ENCODE peak calls at places on chromosomes 4 and X, in eight cellular contexts. W is progenitor cell of endocrine pancreas, Z is tibial nerve, I is AG10803, Q is amygdala, H is endodermal cell, K is GM10248, N is MCF 10A. F is an unnamed sample.

GRCh38 chr4:130486186-130486585 is 1390.2 kb downstream of the C4orf33 start:
- DNase-seq in Z (no peak), I (no peak), N (peak; percentile 19), H (no peak), Q (no peak), W (no peak), K (no peak), F (no peak)

GRCh38 chr4:57080781-57081650 is 29.2 kb downstream of the IGFBP7 start:
- DNase-seq in W (no peak), Z (no peak), I (peak; percentile 96), Q (no peak), N (peak; percentile 85), H (no peak), K (no peak), F (no peak)

GRCh38 chr4:89657931-89658700 is 178.8 kb downstream of the SNCA start:
- DNase-seq in Z (no peak), K (no peak), I (peak; percentile 39), H (no peak), W (no peak), Q (no peak), N (peak; percentile 53), F (no peak)

GRCh38 chr4:119785963-119786362 is 157.4 kb upstream of the PDE5A start:
- DNase-seq in K (no peak), H (no peak), I (peak; percentile 22), Q (no peak), Z (no peak), W (no peak), N (peak; percentile 41), F (no peak)

GRCh38 chr4:108168672-108169562 is at the start of gene LEF1:
- DNase-seq in K (peak; percentile 71), W (peak; percentile 44), I (peak; percentile 9), Q (no peak), H (peak; percentile 89), N (peak; percentile 63), Z (peak; percentile 17), F (peak; percentile 83)

GRCh38 chr4:12924728-12925320 is 559.3 kb downstream of the RAB28 start:
- DNase-seq in N (no peak), W (no peak), I (no peak), K (no peak), Z (no peak), Q (no peak), H (no peak), F (no peak)

GRCh38 chr4:106659386-106659785 is 290.8 kb upstream of the GIMD1 start:
- DNase-seq in Z (no peak), N (peak; percentile 11), Q (no peak), I (peak; percentile 57), H (no peak), W (no peak), K (no peak), F (no peak)

GRCh38 chr4:3462321-3462789 is 751 bp upstream of the DOK7 start:
- DNase-seq in Q (no peak), Z (no peak), W (no peak), N (no peak), I (no peak), K (no peak), H (no peak), F (no peak)

GRCh38 chrX:105822138-105823091 is at the start of gene NRK:
- DNase-seq in Z (no peak), K (no peak), Q (no peak), H (peak; percentile 70), N (no peak), W (peak; percentile 10), I (no peak), F (no peak)

GRCh38 chr4:184808719-184809062 is 17.1 kb downstream of the ACSL1 start:
- DNase-seq in W (no peak), K (no peak), N (no peak), Z (no peak), H (no peak), I (no peak), Q (no peak), F (no peak)

GRCh38 chrX:138710866-138711331 is 618 bp downstream of the FGF13 start:
- DNase-seq in Q (no peak), Z (no peak), I (no peak), W (peak; percentile 35), N (no peak), K (no peak), H (peak; percentile 72), F (no peak)

GRCh38 chr4:71293705-71294104 is 45.1 kb upstream of the SLC4A4 start:
- DNase-seq in K (no peak), W (no peak), I (peak; percentile 53), Z (no peak), N (peak; percentile 49), Q (no peak), H (no peak), F (no peak)

GRCh38 chr4:138815811-138816210 is 199.8 kb upstream of the NOCT start:
- DNase-seq in N (no peak), H (no peak), W (no peak), Q (no peak), I (no peak), Z (no peak), K (no peak), F (no peak)

GRCh38 chr4:11537846-11538245 is 109.2 kb upstream of the HS3ST1 start:
- DNase-seq in I (no peak), Z (no peak), N (no peak), Q (no peak), H (no peak), K (no peak), W (no peak), F (no peak)

GRCh38 chr4:108644237-108644636 is 6.2 kb upstream of the OSTC start:
- DNase-seq in Q (no peak), K (no peak), N (no peak), W (no peak), H (no peak), I (peak; percentile 82), Z (no peak), F (no peak)

GRCh38 chr4:140239311-140239710 is 85.3 kb upstream of the MAML3 start:
- DNase-seq in N (no peak), Q (no peak), H (no peak), W (no peak), K (no peak), I (no peak), Z (no peak), F (no peak)

GRCh38 chr4:3634281-3635089 is 102.3 kb upstream of the LRPAP1 start:
- DNase-seq in Q (no peak), N (no peak), K (no peak), Z (no peak), I (no peak), W (no peak), H (no peak), F (no peak)

GRCh38 chr4:124933521-124933920 is 221.0 kb upstream of the ANKRD50 start:
- DNase-seq in K (no peak), N (no peak), H (no peak), Q (no peak), W (no peak), I (no peak), Z (no peak), F (no peak)

GRCh38 chrX:21968333-21968732 is 27.8 kb downstream of the SMS start:
- DNase-seq in Q (no peak), Z (no peak), H (no peak), N (no peak), K (no peak), I (no peak), W (no peak), F (no peak)

GRCh38 chr4:85637778-85638177 is 162.8 kb downstream of the ARHGAP24 start:
- DNase-seq in Q (no peak), K (no peak), Z (no peak), N (no peak), W (no peak), H (no peak), I (peak; percentile 9), F (no peak)

GRCh38 chr4:183765121-183765990 is 106.3 kb downstream of the TRAPPC11 start:
- DNase-seq in H (no peak), W (no peak), N (no peak), Z (no peak), I (no peak), K (no peak), Q (no peak), F (no peak)

GRCh38 chr4:81195475-81195874 is 19.5 kb downstream of the PRKG2 start:
- DNase-seq in Z (no peak), K (no peak), N (no peak), Q (no peak), H (no peak), W (no peak), I (no peak), F (no peak)

GRCh38 chrX:46582325-46582724 is 8.8 kb downstream of the CHST7 start:
- DNase-seq in W (no peak), I (peak; percentile 78), Q (no peak), N (peak; percentile 26), K (no peak), Z (no peak), H (no peak), F (no peak)

GRCh38 chr4:10593130-10593529 is 91.4 kb downstream of the CLNK start:
- DNase-seq in N (peak; percentile 17), Q (no peak), K (no peak), H (peak; percentile 75), W (no peak), Z (no peak), I (no peak), F (no peak)

GRCh38 chr4:140098481-140099132 is 55.4 kb downstream of the MAML3 start:
- DNase-seq in H (no peak), N (no peak), Z (no peak), W (no peak), K (no peak), Q (no peak), I (peak; percentile 64), F (no peak)

GRCh38 chr4:156792462-156793085 is 179.0 kb downstream of the PDGFC start:
- DNase-seq in W (no peak), Z (no peak), Q (no peak), H (no peak), K (no peak), N (no peak), I (no peak), F (no peak)

GRCh38 chrX:14529288-14529989 is at the start of gene GLRA2:
- DNase-seq in K (no peak), W (peak; percentile 31), N (peak; percentile 50), H (peak; percentile 74), I (peak; percentile 5), Z (no peak), Q (no peak), F (peak; percentile 4)

GRCh38 chr4:15398732-15399131 is 29.1 kb upstream of the C1QTNF7 start:
- DNase-seq in K (no peak), N (peak; percentile 74), W (no peak), Q (no peak), I (no peak), H (no peak), Z (no peak), F (no peak)

GRCh38 chr4:81852031-81852715 is 380.5 kb upstream of the RASGEF1B start:
- DNase-seq in N (no peak), H (no peak), K (no peak), Q (no peak), I (no peak), Z (no peak), W (no peak), F (no peak)

GRCh38 chrX:39304746-39305145 is 503.5 kb downstream of the MID1IP1 start:
- DNase-seq in H (no peak), Z (no peak), W (no peak), K (no peak), N (no peak), I (no peak), Q (no peak), F (no peak)

GRCh38 chrX:72368796-72369195 is 63.1 kb upstream of the CITED1 start:
- DNase-seq in H (no peak), K (no peak), Q (no peak), I (no peak), Z (no peak), N (no peak), W (no peak), F (no peak)

GRCh38 chr4:152946460-152946859 is 10.3 kb downstream of the FHDC1 start:
- DNase-seq in Q (no peak), I (no peak), N (no peak), W (no peak), Z (no peak), K (no peak), H (no peak), F (no peak)

GRCh38 chrX:119121341-119121740 is 6.3 kb downstream of the KIAA1210 start:
- DNase-seq in N (no peak), K (no peak), Z (no peak), Q (no peak), I (peak; percentile 32), W (no peak), H (no peak), F (no peak)

GRCh38 chr4:83552085-83552484 is 16.2 kb downstream of the GPAT3 start:
- DNase-seq in W (no peak), Z (no peak), N (peak; percentile 60), I (peak; percentile 83), Q (no peak), K (no peak), H (no peak), F (no peak)

F was measured in GM20000.